ENCODE peak calls at places on chromosomes 4 and X, in ten cellular contexts. R, N, F, H, T, K, X, V, D and L are unnamed samples.

GRCh38 chr4:59689149-59689548 is 1511.0 kb upstream of the ADGRL3 start:
- DNase-seq in R (no peak), N (no peak), F (no peak), H (no peak), T (no peak), K (no peak), X (no peak), V (no peak), D (no peak), L (no peak)

GRCh38 chrX:102957751-102958150 is 20.7 kb downstream of the RAB40AL start:
- DNase-seq in R (no peak), N (no peak), F (no peak), H (no peak), T (no peak), K (no peak), X (no peak), V (no peak), D (no peak), L (no peak)

GRCh38 chr4:111842336-111842735 is 302.9 kb upstream of the FAM241A start:
- DNase-seq in R (no peak), N (no peak), F (no peak), H (no peak), T (no peak), K (no peak), X (no peak), V (no peak), D (no peak), L (no peak)

GRCh38 chr4:3207531-3208037 is 41.4 kb upstream of the MSANTD1 start:
- DNase-seq in R (no peak), N (no peak), F (no peak), H (no peak), T (no peak), K (no peak), X (no peak), V (no peak), D (no peak), L (no peak)

GRCh38 chrX:123219916-123220315 is 35.8 kb downstream of the GRIA3 start:
- DNase-seq in R (no peak), N (no peak), F (no peak), H (no peak), T (no peak), K (peak), X (no peak), V (no peak), D (no peak), L (no peak)

GRCh38 chrX:7083468-7084396 is 63.8 kb upstream of the STS start:
- DNase-seq in R (peak), N (no peak), F (no peak), H (peak), T (peak), K (peak), X (no peak), V (peak), D (peak), L (peak)

GRCh38 chr4:85399270-85399669 is 75.7 kb upstream of the ARHGAP24 start:
- DNase-seq in R (no peak), N (no peak), F (no peak), H (no peak), T (no peak), K (no peak), X (no peak), V (no peak), D (no peak), L (no peak)

GRCh38 chr4:8607603-8608481 is 15.3 kb downstream of the CPZ start:
- DNase-seq in R (no peak), N (no peak), F (peak), H (peak), T (no peak), K (peak), X (no peak), V (no peak), D (no peak), L (no peak)

GRCh38 chr4:178105223-178105622 is 663.0 kb upstream of the AGA start:
- DNase-seq in R (no peak), N (no peak), F (no peak), H (no peak), T (no peak), K (no peak), X (no peak), V (no peak), D (no peak), L (no peak)

GRCh38 chr4:171629182-171629581 is 184.0 kb upstream of the GALNTL6 start:
- DNase-seq in R (no peak), N (no peak), F (no peak), H (no peak), T (no peak), K (no peak), X (no peak), V (no peak), D (no peak), L (no peak)

GRCh38 chr4:86856896-86857295 is 7.7 kb upstream of the SLC10A6 start:
- DNase-seq in R (no peak), N (no peak), F (no peak), H (no peak), T (no peak), K (no peak), X (no peak), V (no peak), D (no peak), L (no peak)

GRCh38 chrX:21963736-21964135 is 23.2 kb downstream of the SMS start:
- DNase-seq in R (no peak), N (no peak), F (no peak), H (no peak), T (no peak), K (no peak), X (peak), V (no peak), D (no peak), L (no peak)

GRCh38 chr4:137361756-137362470 is 170.4 kb downstream of the PCDH18 start:
- DNase-seq in R (no peak), N (no peak), F (no peak), H (no peak), T (no peak), K (no peak), X (no peak), V (no peak), D (no peak), L (no peak)

GRCh38 chrX:153681175-153681574 is 6.6 kb upstream of the SLC6A8 start:
- DNase-seq in R (no peak), N (no peak), F (no peak), H (no peak), T (no peak), K (no peak), X (no peak), V (no peak), D (no peak), L (no peak)

GRCh38 chr4:158211288-158211687 is 1.0 kb downstream of the TMEM144 start:
- DNase-seq in R (peak), N (no peak), F (no peak), H (no peak), T (no peak), K (no peak), X (no peak), V (no peak), D (no peak), L (no peak)

GRCh38 chr4:24734511-24734910 is 60.9 kb upstream of the SOD3 start:
- DNase-seq in R (no peak), N (no peak), F (no peak), H (no peak), T (no peak), K (no peak), X (no peak), V (no peak), D (no peak), L (no peak)

GRCh38 chr4:7539186-7539585 is 104.5 kb upstream of the PSAPL1 start:
- DNase-seq in R (no peak), N (no peak), F (no peak), H (no peak), T (no peak), K (no peak), X (no peak), V (no peak), D (no peak), L (no peak)